ENCODE peak calls at places on chromosome 19, in six cellular contexts. X is HCT116, L is neural crest cell, Q is progenitor cell of endocrine pancreas, C is fibroblast of lung, O is ovary. N is an unnamed sample.

GRCh38 chr19:609001-609340 is 19.3 kb downstream of the HCN2 start:
- DNase-seq in L (no peak), Q (no peak), C (no peak), O (no peak), X (no peak), N (no peak)

GRCh38 chr19:738509-739128 is 12.3 kb upstream of the MISP start:
- DNase-seq in Q (no peak), C (no peak), X (no peak), O (no peak), L (no peak), N (no peak)

GRCh38 chr19:50030225-50030624 is 4.4 kb downstream of the ZNF473 start:
- DNase-seq in L (no peak), C (no peak), Q (no peak), X (no peak), O (no peak), N (no peak)

GRCh38 chr19:28694812-28695211 is 518.1 kb downstream of the UQCRFS1 start:
- DNase-seq in C (no peak), O (no peak), Q (no peak), L (peak; percentile 5), X (no peak), N (no peak)

GRCh38 chr19:55070755-55071502 is 4.7 kb upstream of the EPS8L1 start:
- DNase-seq in O (no peak), C (peak; percentile 64), L (no peak), Q (no peak), X (peak; percentile 89), N (no peak)

GRCh38 chr19:41321600-41322270 is 11.8 kb downstream of the CCDC97 start:
- DNase-seq in Q (peak; percentile 36), C (peak; percentile 73), L (peak; percentile 63), O (peak; percentile 72), X (no peak), N (peak; percentile 62)

GRCh38 chr19:12155324-12155723 is 1.2 kb downstream of the ZNF625 start:
- DNase-seq in C (no peak), Q (no peak), L (no peak), X (no peak), O (no peak), N (no peak)

GRCh38 chr19:4432918-4433506 is 24.6 kb downstream of the UBXN6 start:
- DNase-seq in C (no peak), O (no peak), Q (no peak), X (no peak), L (no peak), N (no peak)

GRCh38 chr19:45215391-45216191 is 29.6 kb downstream of the EXOC3L2 start:
- DNase-seq in O (no peak), L (peak; percentile 16), X (no peak), Q (peak; percentile 27), C (no peak), N (peak; percentile 56)

GRCh38 chr19:51098366-51099069 is 9.7 kb downstream of the CTU1 start:
- DNase-seq in O (peak; percentile 76), C (peak; percentile 33), X (no peak), Q (no peak), L (no peak), N (no peak)

GRCh38 chr19:2616741-2617392 is 85.6 kb downstream of the GNG7 start:
- DNase-seq in X (no peak), L (no peak), C (no peak), O (no peak), Q (no peak), N (no peak)

GRCh38 chr19:50607874-50608785 is 31.6 kb downstream of the SYT3 start:
- DNase-seq in L (peak; percentile 97), X (peak; percentile 13), Q (peak; percentile 80), C (peak; percentile 42), O (peak; percentile 56), N (peak; percentile 95)

GRCh38 chr19:19463348-19464117 is 51.8 kb downstream of the TSSK6 start:
- DNase-seq in L (no peak), Q (no peak), C (peak; percentile 82), X (no peak), O (peak; percentile 65), N (no peak)

GRCh38 chr19:4374451-4375163 is 25.7 kb downstream of the SH3GL1 start:
- DNase-seq in O (peak; percentile 82), Q (no peak), X (peak; percentile 63), C (peak; percentile 95), L (no peak), N (no peak)

GRCh38 chr19:19507354-19507753 is 8.0 kb downstream of the TSSK6 start:
- DNase-seq in C (no peak), Q (no peak), X (no peak), L (no peak), O (no peak), N (no peak)

GRCh38 chr19:54448037-54448773 is 794 bp upstream of the LENG8 start:
- DNase-seq in L (peak; percentile 38), Q (no peak), O (peak; percentile 86), X (no peak), C (peak; percentile 60), N (peak; percentile 63)

GRCh38 chr19:2306971-2307370 is 983 bp downstream of the LINGO3 start:
- DNase-seq in O (no peak), Q (no peak), C (no peak), X (no peak), L (no peak), N (no peak)

GRCh38 chr19:2841858-2842574 is 741 bp downstream of the ZNF555 start:
- DNase-seq in L (no peak), C (no peak), X (no peak), O (peak; percentile 49), Q (no peak), N (no peak)

GRCh38 chr19:3366761-3367571 is 583 bp downstream of the NFIC start:
- DNase-seq in O (peak; percentile 82), Q (no peak), C (peak; percentile 63), L (no peak), X (no peak), N (peak; percentile 35)

GRCh38 chr19:39324242-39324842 is 3.7 kb upstream of the LRFN1 start:
- DNase-seq in L (no peak), O (no peak), X (no peak), C (no peak), Q (no peak), N (no peak)

GRCh38 chr19:31902821-31903220 is 442.6 kb upstream of the ZNF507 start:
- DNase-seq in L (no peak), C (no peak), Q (no peak), X (no peak), O (no peak), N (no peak)

GRCh38 chr19:38975861-38976271 is 324 bp upstream of the FBXO17 start:
- DNase-seq in L (peak; percentile 37), Q (no peak), C (peak; percentile 47), O (no peak), X (no peak), N (no peak)

GRCh38 chr19:50046649-50047503 is 21.1 kb downstream of the ZNF473 start:
- DNase-seq in Q (no peak), C (peak; percentile 30), O (peak; percentile 55), L (peak; percentile 38), X (peak; percentile 27), N (peak; percentile 30)

GRCh38 chr19:50565984-50566903 is 2.0 kb downstream of the LRRC4B start:
- DNase-seq in X (no peak), Q (no peak), C (no peak), O (no peak), L (no peak), N (peak; percentile 57)

GRCh38 chr19:2081873-2082810 is 14.0 kb downstream of the MOB3A start:
- DNase-seq in O (no peak), X (no peak), C (no peak), L (no peak), Q (no peak), N (no peak)

GRCh38 chr19:49436381-49437017 is 4.8 kb downstream of the SLC17A7 start:
- DNase-seq in L (no peak), C (no peak), Q (no peak), X (no peak), O (no peak), N (peak; percentile 75)

GRCh38 chr19:35109395-35110112 is 6.1 kb upstream of the FXYD3 start:
- DNase-seq in L (no peak), O (no peak), X (peak; percentile 54), Q (no peak), C (no peak), N (peak; percentile 25)

GRCh38 chr19:41352609-41353465 is 885 bp downstream of the TGFB1 start:
- DNase-seq in X (no peak), L (peak; percentile 40), C (peak; percentile 48), Q (peak; percentile 41), O (peak; percentile 71), N (peak; percentile 75)

GRCh38 chr19:33397536-33398360 is 24.2 kb downstream of the CEBPG start:
- DNase-seq in Q (no peak), O (peak; percentile 34), X (no peak), C (no peak), L (peak; percentile 35), N (peak; percentile 56)
- TF ChIP-seq CTCF in Q (peak; percentile 56), O (no peak), X (no peak), C (peak; percentile 31), L (peak; percentile 58), N (peak; percentile 51)

DNA sequence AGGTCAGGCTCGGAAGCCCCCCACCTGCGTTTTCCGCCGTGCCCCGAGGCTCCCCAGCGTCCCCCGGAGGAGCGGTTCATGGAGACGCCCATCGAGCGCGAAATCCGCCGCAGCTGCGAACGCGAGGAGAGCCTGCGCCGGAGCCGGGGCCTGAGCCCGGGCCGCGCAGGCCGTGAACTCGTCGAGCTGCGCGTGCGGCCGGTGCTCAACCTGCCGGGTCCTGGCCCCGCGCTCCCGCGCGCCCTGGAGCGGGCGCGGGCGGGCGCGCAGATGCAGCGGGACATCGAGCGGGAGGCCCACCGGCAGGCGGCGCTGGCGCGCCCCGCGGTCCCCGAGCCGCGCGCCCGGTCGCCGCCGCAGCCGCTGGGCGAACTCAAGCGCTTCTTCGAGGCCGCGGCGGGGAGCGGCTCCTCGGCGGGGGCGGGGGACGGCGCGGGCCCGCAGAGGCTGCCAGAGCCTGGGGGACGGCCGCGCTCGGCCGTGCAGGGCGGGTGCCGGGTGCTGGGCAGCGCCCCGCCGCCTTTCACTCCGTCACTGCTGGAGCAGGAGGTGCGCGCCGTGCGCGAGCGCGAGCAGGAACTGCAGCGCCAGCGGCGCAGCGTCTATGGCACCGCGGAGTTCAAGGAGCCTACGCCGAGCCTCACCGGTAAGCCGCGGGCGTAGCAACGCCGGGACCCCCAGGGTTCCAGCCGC is 792 bp downstream of the MISP3 start:
- DNase-seq in X (no peak), O (peak; percentile 83), C (peak; percentile 78), L (peak; percentile 73), Q (peak; percentile 64), N (peak; percentile 88)
- TF ChIP-seq CTCF in X (no peak), O (peak; percentile 84), C (peak; percentile 13), L (peak; percentile 66), Q (peak; percentile 64), N (no peak)

GRCh38 chr19:36236946-36237310 is 22.0 kb downstream of the ZNF146 start:
- DNase-seq in O (no peak), L (no peak), C (no peak), Q (no peak), X (no peak), N (no peak)
- TF ChIP-seq CTCF in O (no peak), L (no peak), C (no peak), Q (no peak), X (no peak), N (no peak)

GRCh38 chr19:46372901-46373572 is 26.1 kb downstream of the PPP5C start:
- DNase-seq in X (no peak), O (peak; percentile 35), Q (no peak), C (no peak), L (no peak), N (no peak)

GRCh38 chr19:46369817-46370216 is 22.9 kb downstream of the PPP5C start:
- DNase-seq in C (no peak), Q (no peak), L (no peak), O (no peak), X (no peak), N (no peak)

GRCh38 chr19:46373573-46374359 is 26.9 kb downstream of the PPP5C start:
- DNase-seq in Q (peak; percentile 37), O (peak; percentile 59), L (no peak), C (no peak), X (no peak), N (no peak)

GRCh38 chr19:46368116-46368515 is 21.2 kb downstream of the PPP5C start:
- DNase-seq in X (no peak), O (no peak), L (no peak), C (no peak), Q (no peak), N (no peak)

GRCh38 chr19:46371371-46371901 is 24.5 kb downstream of the PPP5C start:
- DNase-seq in X (no peak), O (no peak), Q (no peak), C (no peak), L (no peak), N (no peak)
- TF ChIP-seq CTCF in X (no peak), O (no peak), Q (no peak), C (no peak), L (no peak), N (no peak)

N was measured in nephron progenitor cell.